ENCODE peak calls at places on chromosomes 13 and 19, in eight cellular contexts. S is AG10803, B is cardiac fibroblast, Y is heart right ventricle, X is tibial artery, U is GM06990, W is neural progenitor cell, K is lower leg skin. D is an unnamed sample.

GRCh38 chr13:77337159-77337558 is 10.3 kb upstream of the MYCBP2 start:
- DNase-seq in U (no peak), K (no peak), Y (no peak), S (no peak), W (no peak), B (no peak), X (no peak), D (no peak)

GRCh38 chr13:51797664-51798488 is 6.1 kb downstream of the DHRS12 start:
- DNase-seq in W (peak; percentile 64), Y (no peak), U (peak; percentile 50), B (peak; percentile 71), S (peak; percentile 46), K (no peak), X (no peak), D (no peak)

GRCh38 chr13:49292742-49293498 is 45.2 kb downstream of the CDADC1 start:
- DNase-seq in S (peak; percentile 36), B (peak; percentile 90), U (no peak), X (peak; percentile 65), K (no peak), W (no peak), Y (peak; percentile 57), D (no peak)

GRCh38 chr13:105307776-105308175 is 1227.7 kb downstream of the EFNB2 start:
- DNase-seq in B (no peak), K (no peak), X (no peak), Y (no peak), U (no peak), S (no peak), W (no peak), D (no peak)

GRCh38 chr13:67231481-67231940 is 1.4 kb upstream of the PCDH9 start:
- DNase-seq in S (no peak), U (no peak), B (peak; percentile 21), X (no peak), Y (no peak), W (peak; percentile 43), K (no peak), D (no peak)

GRCh38 chr19:14450168-14450874 is 17.2 kb downstream of the PKN1 start:
- DNase-seq in S (no peak), B (peak; percentile 28), K (no peak), U (peak; percentile 64), X (no peak), Y (peak; percentile 35), W (peak; percentile 65), D (no peak)

GRCh38 chr19:15790096-15790495 is 2.6 kb downstream of the OR10H5 start:
- DNase-seq in Y (no peak), X (no peak), B (no peak), S (no peak), K (no peak), W (no peak), U (no peak), D (no peak)

GRCh38 chr19:43799502-43800142 is 2.6 kb downstream of the LYPD5 start:
- DNase-seq in Y (no peak), U (no peak), K (peak; percentile 83), B (no peak), W (no peak), X (no peak), S (no peak), D (no peak)

GRCh38 chr19:676007-676342 is 217 bp upstream of the FSTL3 start:
- DNase-seq in X (no peak), U (no peak), K (no peak), Y (no peak), S (no peak), B (no peak), W (no peak), D (no peak)

GRCh38 chr19:677601-678380 is 1.6 kb downstream of the FSTL3 start:
- DNase-seq in Y (no peak), W (no peak), X (peak; percentile 20), B (no peak), S (no peak), U (no peak), K (peak; percentile 88), D (no peak)

GRCh38 chr19:678791-679388 is 2.7 kb downstream of the FSTL3 start:
- DNase-seq in B (no peak), Y (no peak), X (peak; percentile 19), W (no peak), U (no peak), K (no peak), S (no peak), D (no peak)

GRCh38 chr19:676343-677105 is at the start of gene FSTL3:
- DNase-seq in S (no peak), U (no peak), B (peak; percentile 47), W (peak; percentile 52), X (no peak), K (no peak), Y (peak; percentile 60), D (no peak)

DNA sequence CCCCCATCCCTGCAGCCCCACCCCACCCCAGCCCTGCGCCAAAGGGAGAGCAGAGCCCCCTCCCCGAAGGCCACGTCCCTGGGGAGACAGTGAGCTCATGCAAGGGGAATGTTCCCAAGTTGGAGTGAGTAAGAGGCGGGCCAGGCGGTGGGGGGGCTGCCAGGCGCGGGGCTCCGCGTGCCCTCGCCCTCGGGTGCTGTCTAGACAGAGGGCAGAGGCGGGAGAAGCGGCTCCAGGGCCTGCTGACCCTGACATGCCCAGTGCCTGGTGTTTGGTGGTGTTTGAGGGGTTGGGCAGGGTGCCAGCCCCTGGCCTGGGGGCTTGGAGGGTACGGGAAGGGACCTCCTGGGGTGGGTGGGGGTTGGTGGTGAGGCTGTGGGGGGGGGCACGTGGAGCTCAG is 1.0 kb downstream of the FSTL3 start:
- DNase-seq in S (peak; percentile 82), U (no peak), K (peak; percentile 96), B (peak; percentile 89), Y (peak; percentile 75), W (no peak), X (peak; percentile 82), D (no peak)
- H3K4me3 ChIP-seq in S (peak overlapping the region; percentile 86), U (peak overlapping the region; percentile 63), K (peak overlapping the region; percentile 44), B (peak overlapping the region; percentile 79), Y (peak overlapping the region; percentile 66), W (no peak overlapping the region), X (peak overlapping the region; percentile 83), D (peak overlapping the region; percentile 58)

GRCh38 chr13:41465215-41465907 is 8.0 kb downstream of the RGCC start:
- DNase-seq in W (no peak), S (peak; percentile 70), K (no peak), X (peak; percentile 64), U (peak; percentile 84), Y (peak; percentile 51), B (peak; percentile 62), D (peak; percentile 24)
- H3K4me3 ChIP-seq in W (no peak overlapping the region), S (no peak overlapping the region), K (no peak overlapping the region), X (no peak overlapping the region), U (no peak overlapping the region), Y (no peak overlapping the region), B (no peak overlapping the region), D (no peak overlapping the region)

GRCh38 chr19:30227661-30228112 is 144.5 kb upstream of the ZNF536 start:
- DNase-seq in X (peak; percentile 37), B (peak; percentile 62), S (peak; percentile 82), W (peak; percentile 94), U (peak; percentile 65), K (peak; percentile 92), Y (peak; percentile 67), D (no peak)

GRCh38 chr19:30227071-30227621 is 145.0 kb upstream of the ZNF536 start:
- DNase-seq in K (no peak), Y (peak; percentile 19), X (no peak), S (no peak), B (no peak), W (peak; percentile 67), U (no peak), D (no peak)

GRCh38 chr19:30225615-30226463 is 146.3 kb upstream of the ZNF536 start:
- DNase-seq in B (no peak), K (no peak), Y (no peak), U (no peak), S (no peak), W (peak; percentile 60), X (no peak), D (no peak)

GRCh38 chr19:30224689-30225606 is 147.2 kb upstream of the ZNF536 start:
- DNase-seq in U (no peak), B (no peak), K (no peak), S (peak; percentile 29), X (no peak), W (peak; percentile 64), Y (no peak), D (no peak)

DNA sequence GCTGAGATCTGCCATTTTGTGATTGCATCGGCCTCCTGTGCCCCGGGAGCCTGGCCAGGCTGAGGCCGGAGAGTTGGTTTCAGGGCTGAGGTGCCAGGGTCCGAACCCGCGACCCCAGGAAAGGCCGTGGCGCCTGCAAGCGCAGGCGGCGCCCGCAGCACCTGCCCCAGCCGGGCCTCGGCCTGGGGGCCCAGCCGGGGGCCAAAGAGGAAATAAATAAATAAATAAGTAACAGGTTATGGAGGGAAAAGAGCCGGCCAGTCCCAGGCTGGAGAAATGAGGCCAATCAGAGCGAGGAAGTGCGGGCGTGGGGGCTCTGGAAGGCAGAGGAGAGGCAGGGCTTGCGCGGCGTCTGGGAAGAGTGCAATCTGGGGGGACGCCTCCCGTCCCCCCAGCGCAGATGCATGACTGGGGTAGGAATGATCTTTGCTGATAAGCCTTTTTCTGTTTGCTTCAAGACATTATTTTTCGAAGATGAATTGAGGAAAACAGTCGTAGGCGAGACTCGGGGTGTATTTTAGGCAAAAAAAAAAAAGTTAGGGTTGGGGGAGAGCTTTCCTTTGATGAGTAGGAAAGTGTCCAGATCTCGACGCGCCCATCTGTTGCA is 145.6 kb upstream of the ZNF536 start:
- DNase-seq in S (peak; percentile 43), Y (no peak), W (peak; percentile 48), K (no peak), U (no peak), B (no peak), X (no peak), D (no peak)
- H3K4me3 ChIP-seq in S (peak overlapping the region; percentile 74), Y (peak overlapping the region; percentile 63), W (peak overlapping the region; percentile 71), K (no peak overlapping the region), U (peak overlapping the region; percentile 66), B (peak overlapping the region; percentile 54), X (peak overlapping the region; percentile 53), D (peak overlapping the region; percentile 46)

GRCh38 chr13:21074601-21075302 is 13.4 kb upstream of the LATS2 start:
- DNase-seq in B (peak; percentile 44), S (peak; percentile 51), X (no peak), W (no peak), K (no peak), U (no peak), Y (no peak), D (no peak)

GRCh38 chr13:21077360-21078353 is 16.3 kb upstream of the LATS2 start:
- DNase-seq in Y (no peak), B (no peak), U (no peak), X (no peak), W (no peak), S (no peak), K (no peak), D (no peak)

GRCh38 chr13:21078501-21078900 is 17.1 kb upstream of the LATS2 start:
- DNase-seq in Y (no peak), K (no peak), S (peak; percentile 89), B (no peak), W (no peak), U (no peak), X (no peak), D (no peak)

GRCh38 chr13:21075303-21076264 is 14.2 kb upstream of the LATS2 start:
- DNase-seq in X (no peak), Y (peak; percentile 48), B (peak; percentile 41), K (no peak), W (peak; percentile 64), S (no peak), U (peak; percentile 36), D (no peak)

DNA sequence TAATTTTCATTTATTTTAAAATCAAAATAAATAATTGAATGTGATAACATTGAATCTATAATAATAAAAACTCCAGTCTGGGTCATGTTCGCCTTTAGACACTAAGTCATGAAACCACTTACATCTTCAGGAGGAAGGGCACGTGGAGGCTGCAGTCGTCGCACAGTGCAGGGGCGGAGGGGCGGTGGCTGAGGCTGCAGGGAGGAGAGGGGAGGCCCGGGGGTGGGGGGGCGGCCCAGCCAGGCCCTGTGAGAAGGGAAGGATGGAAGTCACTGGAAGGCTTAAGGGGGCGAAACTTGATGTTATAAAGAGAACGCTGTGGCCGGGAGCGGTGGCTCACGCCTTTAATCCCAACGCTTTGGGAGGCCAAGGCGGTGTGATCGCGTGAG is 14.9 kb upstream of the LATS2 start:
- DNase-seq in Y (no peak), W (no peak), S (no peak), K (no peak), X (no peak), B (no peak), U (no peak), D (no peak)
- H3K4me3 ChIP-seq in Y (peak overlapping the region; percentile 60), W (no peak overlapping the region), S (no peak overlapping the region), K (no peak overlapping the region), X (peak overlapping the region; percentile 54), B (no peak overlapping the region), U (peak overlapping the region; percentile 22), D (peak overlapping the region; percentile 30)

D was measured in esophagus squamous epithelium.